ENCODE peak calls at places on chromosome 12, in four cellular contexts. X is fibroblast of lung, J is IMR-90, I is psoas muscle. N is an unnamed sample.

GRCh38 chr12:81208193-81208946 is 130.5 kb downstream of the ACSS3 start:
- DNase-seq in J (no peak), I (no peak), X (peak; percentile 25), N (no peak)

GRCh38 chr12:56326533-56326932 is 7.3 kb downstream of the PAN2 start:
- DNase-seq in I (no peak), J (no peak), X (no peak), N (no peak)

GRCh38 chr12:103182299-103182698 is 224.8 kb downstream of the ASCL1 start:
- DNase-seq in X (no peak), I (no peak), J (no peak), N (no peak)

GRCh38 chr12:100375023-100375737 is 18.3 kb downstream of the SLC17A8 start:
- DNase-seq in I (peak; percentile 84), X (peak; percentile 53), J (peak; percentile 16), N (peak; percentile 71)

GRCh38 chr12:64404470-64405446 is 566 bp downstream of the XPOT start:
- DNase-seq in X (peak; percentile 91), J (peak; percentile 91), I (no peak), N (no peak)

GRCh38 chr12:88998421-88998820 is 353.9 kb downstream of the DUSP6 start:
- DNase-seq in X (no peak), I (no peak), J (peak; percentile 10), N (no peak)

GRCh38 chr12:93707836-93708235 is 30.7 kb downstream of the CRADD start:
- DNase-seq in X (no peak), I (no peak), J (peak; percentile 34), N (no peak)

GRCh38 chr12:52009081-52009751 is 2.5 kb downstream of the TAMALIN start:
- DNase-seq in I (peak; percentile 51), J (no peak), X (no peak), N (peak; percentile 62)

GRCh38 chr12:39375206-39375808 is 67.6 kb downstream of the KIF21A start:
- DNase-seq in J (no peak), I (no peak), X (no peak), N (no peak)

GRCh38 chr12:24664151-24664550 is 284.8 kb downstream of the BCAT1 start:
- DNase-seq in J (peak; percentile 33), I (no peak), X (peak; percentile 50), N (no peak)

GRCh38 chr12:52082988-52083637 is 3.6 kb downstream of the SMIM41 start:
- DNase-seq in X (peak; percentile 73), I (peak; percentile 85), J (peak; percentile 71), N (peak; percentile 64)

GRCh38 chr12:64609543-64610091 is 678 bp upstream of the RASSF3 start:
- DNase-seq in J (peak; percentile 20), I (no peak), X (peak; percentile 43), N (no peak)

GRCh38 chr12:2412305-2412643 is 359.5 kb downstream of the CACNA1C start:
- DNase-seq in J (no peak), X (no peak), I (peak; percentile 13), N (no peak)

GRCh38 chr12:12613334-12613733 is 1.7 kb downstream of the CREBL2 start:
- DNase-seq in J (no peak), X (no peak), I (no peak), N (no peak)

GRCh38 chr12:56377310-56377988 is 14.8 kb upstream of the APOF start:
- DNase-seq in I (no peak), X (peak; percentile 4), J (peak; percentile 62), N (no peak)

GRCh38 chr12:120554658-120555057 is 20.5 kb downstream of the RNF10 start:
- DNase-seq in I (peak; percentile 70), J (no peak), X (no peak), N (peak; percentile 35)

GRCh38 chr12:58629376-58629775 is 290.9 kb downstream of the LRIG3 start:
- DNase-seq in I (no peak), J (peak; percentile 54), X (peak; percentile 70), N (no peak)

GRCh38 chr12:106386836-106387555 is 29.4 kb downstream of the POLR3B start:
- DNase-seq in J (peak; percentile 65), I (no peak), X (no peak), N (no peak)

GRCh38 chr12:89235189-89235993 is 116.9 kb downstream of the DUSP6 start:
- DNase-seq in I (no peak), X (no peak), J (no peak), N (no peak)

GRCh38 chr12:53191885-53192530 is 11.3 kb upstream of the CSAD start:
- DNase-seq in J (no peak), I (no peak), X (no peak), N (no peak)

GRCh38 chr12:75979181-75979580 is 52.4 kb downstream of the PHLDA1 start:
- DNase-seq in J (peak; percentile 66), I (no peak), X (no peak), N (no peak)

GRCh38 chr12:38374751-38375150 is 58.2 kb downstream of the ALG10B start:
- DNase-seq in I (no peak), J (no peak), X (no peak), N (no peak)

GRCh38 chr12:52528641-52529143 is 8.5 kb upstream of the KRT5 start:
- DNase-seq in X (no peak), J (no peak), I (no peak), N (no peak)

GRCh38 chr12:126337556-126337955 is 1272.3 kb downstream of the AACS start:
- DNase-seq in X (peak; percentile 48), I (no peak), J (no peak), N (no peak)

GRCh38 chr12:12449533-12450025 is 92.7 kb downstream of the BORCS5 start:
- DNase-seq in J (peak; percentile 16), X (peak; percentile 75), I (no peak), N (no peak)

DNA sequence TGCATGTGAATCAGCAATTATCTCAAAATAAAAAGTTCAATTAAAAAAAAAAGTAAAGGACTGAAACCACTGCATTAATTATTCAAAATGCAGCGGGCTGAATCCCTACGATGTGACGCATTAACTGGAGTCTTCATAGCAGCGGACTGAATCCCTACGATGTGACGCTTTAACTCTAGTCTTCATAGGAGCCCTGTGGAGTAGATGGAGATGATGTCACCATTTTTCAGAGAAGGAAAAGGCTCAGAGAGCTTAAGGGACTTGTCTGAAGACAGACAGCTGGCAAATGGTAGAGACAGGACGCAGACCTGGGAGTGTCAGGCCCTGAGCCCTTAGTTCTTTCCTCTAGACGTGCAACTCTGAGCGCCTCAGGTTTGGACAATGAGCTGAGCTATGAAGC is 168.0 kb upstream of the MYL2 start:
- DNase-seq in J (no peak), I (no peak), X (no peak), N (no peak)
- H3K27ac ChIP-seq in J (no peak overlapping the region), I (no peak overlapping the region), X (no peak overlapping the region), N (no peak overlapping the region)

GRCh38 chr12:42588308-42588836 is 1.2 kb downstream of the PRICKLE1 start:
- DNase-seq in X (peak; percentile 36), J (peak; percentile 34), I (no peak), N (no peak)
- H3K4me3 ChIP-seq in X (peak overlapping the region; percentile 57), J (peak overlapping the region; percentile 89), I (peak overlapping the region; percentile 92), N (peak overlapping the region; percentile 94)

GRCh38 chr12:6093764-6094163 is 30.7 kb downstream of the VWF start:
- DNase-seq in X (no peak), J (no peak), I (no peak), N (no peak)

GRCh38 chr12:6092784-6093722 is 31.4 kb downstream of the VWF start:
- DNase-seq in J (peak; percentile 92), I (peak; percentile 69), X (peak; percentile 90), N (no peak)

GRCh38 chr12:6091786-6092566 is 32.5 kb downstream of the VWF start:
- DNase-seq in X (no peak), I (no peak), J (no peak), N (no peak)

GRCh38 chr12:6089041-6089823 is 35.2 kb downstream of the VWF start:
- DNase-seq in X (no peak), I (no peak), J (peak; percentile 52), N (no peak)

DNA sequence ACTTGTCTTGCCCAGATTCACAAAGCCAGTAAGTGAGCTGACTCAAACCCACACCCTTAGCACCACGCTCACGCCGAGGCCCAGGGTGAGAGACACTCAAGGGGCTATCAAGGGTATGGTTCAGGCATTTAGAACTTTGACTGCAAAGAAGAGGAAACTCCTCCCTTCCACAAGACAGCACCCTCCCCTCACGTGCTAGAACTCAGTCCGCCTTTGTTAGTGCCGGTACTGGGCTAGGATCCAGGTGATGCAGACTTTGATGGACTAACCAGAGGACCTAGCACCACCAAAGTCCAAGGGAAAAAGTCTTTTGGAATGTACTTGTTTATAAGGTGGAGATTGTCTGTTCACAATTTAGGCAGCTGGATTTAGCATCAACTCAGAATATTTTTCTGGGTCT is 33.7 kb downstream of the VWF start:
- DNase-seq in X (peak; percentile 68), I (no peak), J (peak; percentile 90), N (peak; percentile 60)
- H3K4me1 ChIP-seq in X (peaks cover 20% of the 10 kb centered on the region), I (peaks cover 8% of the 10 kb centered on the region), J (peaks cover 28% of the 10 kb centered on the region), N (peaks cover 50% of the 10 kb centered on the region)

GRCh38 chr12:124921200-124922008 is 7.0 kb upstream of the UBC start:
- DNase-seq in I (no peak), J (peak; percentile 66), X (peak; percentile 79), N (peak; percentile 50)

GRCh38 chr12:124927325-124928094 is 13.1 kb upstream of the UBC start:
- DNase-seq in X (peak; percentile 89), I (peak; percentile 94), J (peak; percentile 79), N (peak; percentile 90)

GRCh38 chr12:124920353-124920935 is 6.0 kb upstream of the UBC start:
- DNase-seq in X (no peak), I (no peak), J (no peak), N (no peak)

GRCh38 chr12:124925117-124925516 is 10.7 kb upstream of the UBC start:
- DNase-seq in X (no peak), J (no peak), I (no peak), N (no peak)

DNA sequence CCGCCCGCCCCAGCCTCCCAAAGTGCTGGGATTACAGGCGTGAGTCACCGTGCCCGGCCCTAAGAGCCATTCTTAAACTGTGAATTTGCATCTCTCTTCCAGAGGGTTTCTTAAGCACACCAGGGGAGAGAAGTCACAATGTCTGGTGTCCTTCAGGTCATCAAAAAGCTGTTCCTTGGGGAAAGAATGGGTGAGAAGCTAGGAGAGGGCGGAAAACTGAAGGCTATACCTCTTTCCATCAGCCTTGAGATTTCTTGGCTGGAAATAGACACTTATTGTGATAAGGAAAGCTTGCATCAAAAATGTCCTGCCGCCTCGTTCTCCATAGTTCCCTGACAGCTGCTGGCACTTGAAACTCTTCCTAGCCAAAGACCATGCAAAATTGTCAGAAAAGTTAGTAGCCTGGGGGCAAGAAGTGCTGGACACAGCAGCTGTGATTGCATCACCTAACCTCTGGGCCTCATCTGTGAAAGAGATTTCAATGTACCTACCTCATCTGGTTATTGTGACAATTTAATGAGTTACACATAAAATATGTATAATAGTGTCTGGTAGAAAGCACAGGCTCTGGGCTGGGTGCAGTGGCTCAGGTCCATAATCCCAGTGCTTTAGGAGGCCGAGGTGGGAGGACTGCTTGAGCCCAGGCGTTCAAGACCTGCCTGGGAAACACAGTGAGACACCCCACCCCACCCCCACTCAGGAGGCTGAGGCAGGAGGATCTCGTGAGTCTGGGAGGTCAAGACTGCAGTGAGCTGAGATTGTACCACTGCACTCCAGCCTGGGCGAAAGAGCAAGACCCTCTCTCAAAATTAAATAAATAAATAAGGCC is 9.7 kb upstream of the UBC start:
- DNase-seq in J (peak; percentile 82), X (peak; percentile 67), I (no peak), N (no peak)
- H3K27ac ChIP-seq in J (peak overlapping the region; percentile 75), X (peak overlapping the region; percentile 60), I (peak overlapping the region; percentile 60), N (no peak overlapping the region)

DNA sequence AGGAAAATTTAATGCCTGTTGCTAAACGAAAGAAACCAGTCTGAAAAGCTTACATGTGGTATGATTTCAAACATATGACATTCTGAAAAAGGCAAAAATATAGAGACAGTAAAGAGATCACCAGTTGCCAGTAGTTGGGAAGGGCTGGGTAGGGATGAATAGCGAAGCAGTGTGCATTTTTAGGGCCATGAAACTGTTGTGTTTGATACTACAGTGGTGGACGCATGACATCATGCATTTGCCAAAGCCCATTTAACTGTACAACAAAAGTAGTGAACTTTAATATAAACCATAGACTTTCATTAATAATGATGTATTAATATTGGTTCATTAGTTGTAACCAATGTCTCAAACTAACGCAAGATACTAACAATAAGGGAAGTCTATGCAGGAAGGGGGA is 14.7 kb upstream of the EPYC start:
- DNase-seq in I (no peak), J (no peak), X (no peak), N (no peak)
- H3K4me3 ChIP-seq in I (no peak overlapping the region), J (no peak overlapping the region), X (no peak overlapping the region), N (no peak overlapping the region)

N was measured in heart left ventricle.